ENCODE peak calls at places on chromosome 9, in five cellular contexts. K, J, F, D and Y are unnamed samples.
A peak's percentile ranks its signal among the peaks of the same experiment; 100 is the strongest.

GRCh38 chr9:92707530-92707929 is 37.6 kb upstream of the IPPK start:
- DNase-seq in K (no peak), J (peak; percentile 26), F (no peak), D (no peak), Y (no peak)

GRCh38 chr9:959914-960313 is 16.5 kb upstream of the DMRT3 start:
- DNase-seq in K (no peak), J (no peak), F (no peak), D (no peak), Y (no peak)

GRCh38 chr9:133151601-133152525 is 11.9 kb downstream of the GBGT1 start:
- DNase-seq in K (no peak), J (no peak), F (peak; percentile 47), D (no peak), Y (no peak)

GRCh38 chr9:117307701-117308100 is 107.2 kb downstream of the ASTN2 start:
- DNase-seq in K (no peak), J (no peak), F (no peak), D (no peak), Y (no peak)

GRCh38 chr9:26142631-26143030 is 464.4 kb upstream of the TUSC1 start:
- DNase-seq in K (no peak), J (no peak), F (no peak), D (no peak), Y (no peak)

GRCh38 chr9:137275203-137275936 is 2.2 kb upstream of the TOR4A start:
- DNase-seq in K (peak; percentile 18), J (no peak), F (peak; percentile 49), D (no peak), Y (peak; percentile 15)

GRCh38 chr9:133057553-133057952 is 4.2 kb upstream of the CEL start:
- DNase-seq in K (no peak), J (no peak), F (no peak), D (no peak), Y (no peak)

GRCh38 chr9:130118841-130119520 is 53.2 kb upstream of the NCS1 start:
- DNase-seq in K (no peak), J (peak; percentile 96), F (no peak), D (no peak), Y (peak; percentile 100)

GRCh38 chr9:114366334-114367128 is 21.3 kb downstream of the AKNA start:
- DNase-seq in K (no peak), J (peak; percentile 93), F (no peak), D (no peak), Y (no peak)

GRCh38 chr9:83596899-83597504 is 25.9 kb upstream of the IDNK start:
- DNase-seq in K (no peak), J (peak; percentile 36), F (no peak), D (no peak), Y (peak; percentile 87)

GRCh38 chr9:115006660-115007059 is 76.3 kb upstream of the TNFSF8 start:
- DNase-seq in K (no peak), J (peak; percentile 57), F (peak; percentile 56), D (no peak), Y (no peak)

GRCh38 chr9:134055981-134056461 is 11.8 kb downstream of the BRD3 start:
- DNase-seq in K (peak; percentile 81), J (peak; percentile 87), F (peak; percentile 83), D (peak; percentile 66), Y (peak; percentile 30)

GRCh38 chr9:4549751-4550295 is 59.6 kb downstream of the SLC1A1 start:
- DNase-seq in K (no peak), J (peak; percentile 42), F (no peak), D (no peak), Y (no peak)

GRCh38 chr9:82560457-82560904 is 502.5 kb downstream of the RASEF start:
- DNase-seq in K (no peak), J (no peak), F (no peak), D (no peak), Y (no peak)

GRCh38 chr9:115524467-115525059 is 406.6 kb upstream of the TNC start:
- DNase-seq in K (no peak), J (peak; percentile 67), F (no peak), D (peak; percentile 68), Y (peak; percentile 97)

GRCh38 chr9:88991066-88992030 is at the start of gene S1PR3:
- DNase-seq in K (peak; percentile 79), J (peak; percentile 47), F (peak; percentile 80), D (no peak), Y (no peak)

GRCh38 chr9:108160705-108161233 is 671.2 kb upstream of the KLF4 start:
- DNase-seq in K (no peak), J (no peak), F (no peak), D (no peak), Y (no peak)

GRCh38 chr9:37999501-38000189 is 69.4 kb downstream of the SHB start:
- DNase-seq in K (no peak), J (peak; percentile 75), F (peak; percentile 17), D (peak; percentile 87), Y (no peak)

GRCh38 chr9:33752130-33752637 is 43.2 kb upstream of the PRSS3 start:
- DNase-seq in K (no peak), J (no peak), F (no peak), D (no peak), Y (peak; percentile 13)

GRCh38 chr9:120914410-120914809 is 12.2 kb downstream of the TRAF1 start:
- DNase-seq in K (peak; percentile 45), J (no peak), F (peak; percentile 76), D (peak; percentile 92), Y (no peak)

GRCh38 chr9:121568541-121569265 is 69.1 kb upstream of the GGTA1 start:
- DNase-seq in K (peak; percentile 53), J (peak; percentile 43), F (peak; percentile 74), D (peak; percentile 59), Y (no peak)

GRCh38 chr9:3807601-3808000 is 281.8 kb upstream of the RFX3 start:
- DNase-seq in K (no peak), J (no peak), F (no peak), D (no peak), Y (no peak)

GRCh38 chr9:89428222-89428761 is 69.6 kb downstream of the SEMA4D start:
- DNase-seq in K (no peak), J (no peak), F (peak; percentile 21), D (no peak), Y (no peak)

GRCh38 chr9:132946624-132947295 is 2.3 kb upstream of the TSC1 start:
- DNase-seq in K (no peak), J (peak; percentile 76), F (no peak), D (no peak), Y (peak; percentile 84)

GRCh38 chr9:33341182-33341581 is 50.9 kb downstream of the NFX1 start:
- DNase-seq in K (no peak), J (no peak), F (no peak), D (no peak), Y (no peak)

GRCh38 chr9:108270041-108270440 is 585.7 kb downstream of the ACTL7B start:
- DNase-seq in K (no peak), J (peak; percentile 42), F (no peak), D (no peak), Y (peak; percentile 4)

GRCh38 chr9:112348993-112349333 is 15.5 kb upstream of the PTBP3 start:
- DNase-seq in K (no peak), J (no peak), F (no peak), D (no peak), Y (no peak)

GRCh38 chr9:109520475-109521132 is 22.5 kb upstream of the PTPN3 start:
- DNase-seq in K (no peak), J (peak; percentile 79), F (peak; percentile 56), D (peak; percentile 77), Y (peak; percentile 89)

GRCh38 chr9:95505676-95506437 is 10.9 kb downstream of the PTCH1 start:
- DNase-seq in K (peak; percentile 68), J (peak; percentile 49), F (peak; percentile 56), D (no peak), Y (peak; percentile 90)

GRCh38 chr9:129483467-129484324 is 137.2 kb downstream of the C9orf50 start:
- DNase-seq in K (peak; percentile 83), J (peak; percentile 92), F (peak; percentile 93), D (peak; percentile 68), Y (no peak)

GRCh38 chr9:21357479-21358290 is 7.0 kb upstream of the IFNA6 start:
- DNase-seq in K (no peak), J (no peak), F (no peak), D (peak; percentile 47), Y (no peak)

GRCh38 chr9:124126571-124127289 is 115.2 kb downstream of the LHX2 start:
- DNase-seq in K (peak; percentile 75), J (peak; percentile 70), F (peak; percentile 77), D (peak; percentile 51), Y (peak; percentile 90)

GRCh38 chr9:92342825-92343488 is 17.2 kb downstream of the CENPP start:
- DNase-seq in K (no peak), J (no peak), F (no peak), D (no peak), Y (no peak)

GRCh38 chr9:83623634-83623991 is 670 bp downstream of the IDNK start:
- DNase-seq in K (no peak), J (no peak), F (no peak), D (peak; percentile 42), Y (peak; percentile 69)

GRCh38 chr9:134474656-134475050 is 148.4 kb downstream of the RXRA start:
- DNase-seq in K (no peak), J (no peak), F (no peak), D (no peak), Y (no peak)